ENCODE peak calls at places on chromosomes 7 and 10, in four cellular contexts. One of them, this sample, is unnamed.

GRCh38 chr10:24115403-24115802 is 93.5 kb upstream of the KIAA1217 start:
- DNase-seq in A549: no peak
- DNase-seq in HepG2: no peak
- DNase-seq in K562: no peak
- DNase-seq in this sample: no peak

GRCh38 chr10:114491419-114491818 is 87.1 kb upstream of the AFAP1L2 start:
- DNase-seq in A549: no peak
- DNase-seq in K562: no peak
- DNase-seq in HepG2: no peak
- DNase-seq in this sample: no peak

GRCh38 chr10:52172581-52172980 is 141.5 kb upstream of the DKK1 start:
- DNase-seq in HepG2: no peak
- DNase-seq in A549: no peak
- DNase-seq in K562: no peak
- DNase-seq in this sample: no peak

GRCh38 chr10:104336829-104337526 is 1.3 kb downstream of the ITPRIP start:
- DNase-seq in K562: no peak
- DNase-seq in A549: no peak
- DNase-seq in HepG2: peak
- DNase-seq in this sample: peak

GRCh38 chr10:70551971-70552422 is 50.5 kb downstream of the PRF1 start:
- DNase-seq in K562: no peak
- DNase-seq in HepG2: peak
- DNase-seq in A549: no peak
- DNase-seq in this sample: no peak

GRCh38 chr7:121755818-121756501 is 117.0 kb upstream of the PTPRZ1 start:
- DNase-seq in HepG2: no peak
- DNase-seq in A549: no peak
- DNase-seq in K562: no peak
- DNase-seq in this sample: no peak

GRCh38 chr7:1704326-1705241 is 34.5 kb downstream of the ELFN1 start:
- DNase-seq in HepG2: no peak
- DNase-seq in A549: no peak
- DNase-seq in K562: no peak
- DNase-seq in this sample: peak

GRCh38 chr10:15585303-15585715 is 134.4 kb downstream of the ITGA8 start:
- DNase-seq in K562: peak
- DNase-seq in HepG2: peak
- DNase-seq in A549: peak
- DNase-seq in this sample: peak

GRCh38 chr10:88289342-88289741 is 293.8 kb downstream of the RNLS start:
- DNase-seq in K562: no peak
- DNase-seq in A549: no peak
- DNase-seq in HepG2: no peak
- DNase-seq in this sample: no peak

GRCh38 chr7:122438492-122438891 is 133.9 kb upstream of the FEZF1 start:
- DNase-seq in A549: no peak
- DNase-seq in K562: no peak
- DNase-seq in HepG2: no peak
- DNase-seq in this sample: no peak

GRCh38 chr7:27031289-27032172 is 64.3 kb downstream of the HOXA1 start:
- DNase-seq in K562: no peak
- DNase-seq in A549: no peak
- DNase-seq in HepG2: no peak
- DNase-seq in this sample: no peak

GRCh38 chr10:102409604-102410426 is 8.8 kb downstream of the PSD start:
- DNase-seq in K562: no peak
- DNase-seq in A549: no peak
- DNase-seq in HepG2: no peak
- DNase-seq in this sample: no peak

GRCh38 chr7:129093867-129094456 is 39.1 kb upstream of the TNPO3 start:
- DNase-seq in HepG2: no peak
- DNase-seq in K562: no peak
- DNase-seq in A549: no peak
- DNase-seq in this sample: no peak

GRCh38 chr10:6120691-6121090 is 31.9 kb downstream of the RBM17 start:
- DNase-seq in K562: no peak
- DNase-seq in A549: no peak
- DNase-seq in HepG2: no peak
- DNase-seq in this sample: no peak

GRCh38 chr7:1948887-1949680 is 279.0 kb downstream of the ELFN1 start:
- DNase-seq in A549: no peak
- DNase-seq in K562: no peak
- DNase-seq in HepG2: no peak
- DNase-seq in this sample: no peak

GRCh38 chr10:51215956-51216834 is 141.9 kb downstream of the PRKG1 start:
- DNase-seq in A549: no peak
- DNase-seq in K562: no peak
- DNase-seq in HepG2: no peak
- DNase-seq in this sample: no peak

GRCh38 chr7:101580596-101580995 is 48.5 kb downstream of the MYL10 start:
- DNase-seq in A549: no peak
- DNase-seq in HepG2: no peak
- DNase-seq in K562: no peak
- DNase-seq in this sample: no peak

GRCh38 chr10:116274141-116274861 is 1.3 kb upstream of the GFRA1 start:
- DNase-seq in HepG2: no peak
- DNase-seq in K562: no peak
- DNase-seq in A549: peak
- DNase-seq in this sample: peak

GRCh38 chr10:93281367-93281720 is 200.8 kb downstream of the MYOF start:
- DNase-seq in HepG2: no peak
- DNase-seq in A549: no peak
- DNase-seq in K562: no peak
- DNase-seq in this sample: no peak

GRCh38 chr7:39085590-39086049 is 107.9 kb downstream of the POU6F2 start:
- DNase-seq in K562: no peak
- DNase-seq in A549: no peak
- DNase-seq in HepG2: no peak
- DNase-seq in this sample: no peak

GRCh38 chr7:112550468-112551060 is 69.8 kb downstream of the LSMEM1 start:
- DNase-seq in A549: peak
- DNase-seq in K562: peak
- DNase-seq in HepG2: peak
- DNase-seq in this sample: no peak

GRCh38 chr10:87619705-87620104 is 40.0 kb upstream of the PAPSS2 start:
- DNase-seq in A549: no peak
- DNase-seq in HepG2: peak
- DNase-seq in K562: no peak
- DNase-seq in this sample: no peak

GRCh38 chr7:35380739-35381224 is 126.9 kb upstream of the TBX20 start:
- DNase-seq in A549: no peak
- DNase-seq in HepG2: no peak
- DNase-seq in K562: no peak
- DNase-seq in this sample: no peak

GRCh38 chr7:123242467-123243097 is 42.8 kb upstream of the SLC13A1 start:
- DNase-seq in K562: no peak
- DNase-seq in A549: no peak
- DNase-seq in HepG2: no peak
- DNase-seq in this sample: no peak

GRCh38 chr10:62626817-62627216 is 177.7 kb upstream of the ADO start:
- DNase-seq in K562: no peak
- DNase-seq in HepG2: no peak
- DNase-seq in A549: no peak
- DNase-seq in this sample: no peak

GRCh38 chr10:43649149-43649523 is 455 bp upstream of the ZNF32 start:
- DNase-seq in HepG2: no peak
- DNase-seq in K562: no peak
- DNase-seq in A549: no peak
- DNase-seq in this sample: no peak

GRCh38 chr10:116270691-116271592 is 2.1 kb downstream of the GFRA1 start:
- DNase-seq in K562: no peak
- DNase-seq in HepG2: no peak
- DNase-seq in A549: no peak
- DNase-seq in this sample: no peak

GRCh38 chr7:156640949-156641485 is 443 bp downstream of the RNF32 start:
- DNase-seq in A549: peak
- DNase-seq in K562: no peak
- DNase-seq in HepG2: no peak
- DNase-seq in this sample: no peak

GRCh38 chr10:116774728-116775151 is 32.4 kb upstream of the HSPA12A start:
- DNase-seq in HepG2: no peak
- DNase-seq in A549: no peak
- DNase-seq in K562: no peak
- DNase-seq in this sample: no peak

GRCh38 chr7:131300078-131300477 is 27.6 kb upstream of the MKLN1 start:
- DNase-seq in K562: no peak
- DNase-seq in HepG2: no peak
- DNase-seq in A549: no peak
- DNase-seq in this sample: no peak

GRCh38 chr10:13038346-13038745 is 36.8 kb upstream of the CCDC3 start:
- DNase-seq in A549: no peak
- DNase-seq in HepG2: no peak
- DNase-seq in K562: no peak
- DNase-seq in this sample: no peak

DNA sequence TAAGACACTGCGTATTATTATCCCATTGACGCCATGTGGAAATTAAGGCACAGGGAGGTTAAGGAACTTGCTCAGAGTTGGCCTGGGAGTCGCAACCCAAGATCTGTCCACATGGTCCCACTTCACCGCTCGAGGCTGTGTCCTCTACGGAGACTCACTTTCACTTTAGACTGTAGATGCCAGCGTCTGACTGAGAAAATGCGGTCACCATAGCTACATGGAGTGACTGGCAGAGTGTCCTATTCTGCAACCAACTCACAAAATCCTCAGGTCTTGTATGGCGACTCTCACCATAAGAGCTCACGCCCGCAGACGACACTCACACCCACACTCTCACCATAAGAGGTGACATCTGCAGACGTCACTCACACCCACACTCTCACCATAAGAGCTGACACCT is 257.9 kb downstream of the PTPRN2 start:
- DNase-seq in A549: no peak
- DNase-seq in K562: no peak
- DNase-seq in HepG2: no peak
- DNase-seq in this sample: no peak
- TF ChIP-seq PHF8 in A549: no peak
- TF ChIP-seq PHF8 in K562: no peak
- TF ChIP-seq PHF8 in HepG2: no peak
- TF ChIP-seq PHF8 in this sample: no peak

GRCh38 chr7:93516834-93517233 is 57.7 kb downstream of the CALCR start:
- DNase-seq in HepG2: no peak
- DNase-seq in A549: no peak
- DNase-seq in K562: no peak
- DNase-seq in this sample: no peak
- TF ChIP-seq PHF8 in HepG2: no peak
- TF ChIP-seq PHF8 in A549: no peak
- TF ChIP-seq PHF8 in K562: no peak
- TF ChIP-seq PHF8 in this sample: no peak

DNA sequence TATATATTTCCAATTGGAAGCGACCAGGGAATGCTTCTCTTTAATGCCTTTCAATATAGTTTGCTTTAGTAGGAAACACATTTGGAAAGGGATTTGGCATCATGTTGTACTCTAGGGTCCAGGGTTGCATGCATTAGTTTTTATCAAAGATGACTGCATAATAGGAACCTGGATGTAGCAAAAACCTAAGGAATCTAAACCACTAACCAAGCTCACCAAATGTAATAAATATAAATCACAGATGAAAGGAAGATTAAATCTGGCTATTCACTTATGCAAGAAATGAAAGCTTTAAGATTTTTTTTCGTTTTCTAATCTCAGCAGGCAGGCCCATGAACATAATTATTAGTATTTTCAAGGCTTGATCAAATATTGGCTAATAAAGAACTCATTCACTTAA is 120.0 kb downstream of the ATXN7L1 start:
- DNase-seq in HepG2: no peak
- DNase-seq in A549: no peak
- DNase-seq in K562: no peak
- DNase-seq in this sample: no peak
- TF ChIP-seq PHF8 in HepG2: no peak
- TF ChIP-seq PHF8 in A549: no peak
- TF ChIP-seq PHF8 in K562: no peak
- TF ChIP-seq PHF8 in this sample: no peak

DNA sequence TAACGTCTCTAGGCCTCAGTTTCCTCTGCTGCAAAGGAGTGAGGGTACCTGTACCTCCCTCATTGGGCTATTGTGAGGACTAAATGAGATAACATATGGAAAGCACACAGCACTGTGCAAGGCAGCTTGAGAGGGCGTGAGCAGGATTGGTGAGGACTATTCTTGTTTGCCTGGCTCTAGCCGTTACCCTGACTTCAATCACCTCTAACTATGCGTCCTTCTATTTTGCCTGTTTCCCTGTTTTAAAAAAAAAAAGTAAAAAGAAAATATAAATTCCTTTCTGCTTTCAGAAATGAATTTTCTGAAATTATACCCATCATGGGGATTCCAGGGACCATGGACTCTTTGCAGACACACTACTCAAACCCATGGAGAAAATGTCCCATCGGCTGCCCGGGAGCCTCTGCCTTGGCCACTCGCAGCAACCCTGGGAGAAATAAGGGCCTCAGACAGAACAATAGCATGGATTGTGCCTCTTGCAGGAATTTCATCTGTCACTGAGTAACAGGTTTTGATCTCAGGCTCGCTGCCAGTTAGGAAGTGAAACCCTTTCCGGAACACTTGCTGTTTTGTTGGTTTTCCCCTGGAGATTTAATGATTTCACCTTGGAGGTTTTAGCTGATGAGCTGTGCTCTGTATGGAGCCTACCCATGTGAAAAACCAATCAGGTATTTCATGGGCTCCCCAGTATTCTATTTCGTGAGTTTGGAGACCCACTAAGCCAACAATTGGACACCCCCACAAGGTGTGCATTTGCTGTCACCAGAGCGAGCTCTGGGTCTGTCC is 55.6 kb downstream of the STEAP1B start:
- DNase-seq in HepG2: peak
- DNase-seq in K562: no peak
- DNase-seq in A549: no peak
- DNase-seq in this sample: no peak
- TF ChIP-seq PHF8 in HepG2: no peak
- TF ChIP-seq PHF8 in K562: no peak
- TF ChIP-seq PHF8 in A549: no peak
- TF ChIP-seq PHF8 in this sample: no peak

DNA sequence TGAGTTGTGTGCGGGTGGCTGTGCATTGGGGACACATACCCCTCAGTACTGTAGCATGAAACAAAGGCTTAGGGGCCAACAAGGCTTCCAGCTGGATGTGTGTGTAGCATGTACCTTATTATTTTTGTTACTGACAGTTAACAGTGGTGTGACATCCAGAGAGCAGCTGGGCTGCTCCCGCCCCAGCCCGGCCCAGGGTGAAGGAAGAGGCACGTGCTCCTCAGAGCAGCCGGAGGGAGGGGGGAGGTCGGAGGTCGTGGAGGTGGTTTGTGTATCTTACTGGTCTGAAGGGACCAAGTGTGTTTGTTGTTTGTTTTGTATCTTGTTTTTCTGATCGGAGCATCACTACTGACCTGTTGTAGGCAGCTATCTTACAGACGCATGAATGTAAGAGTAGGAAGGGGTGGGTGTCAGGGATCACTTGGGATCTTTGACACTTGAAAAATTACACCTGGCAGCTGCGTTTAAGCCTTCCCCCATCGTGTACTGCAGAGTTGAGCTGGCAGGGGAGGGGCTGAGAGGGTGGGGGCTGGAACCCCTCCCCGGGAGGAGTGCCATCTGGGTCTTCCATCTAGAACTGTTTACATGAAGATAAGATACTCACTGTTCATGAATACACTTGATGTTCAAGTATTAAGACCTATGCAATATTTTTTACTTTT is 1.8 kb downstream of the DDIT4 start:
- DNase-seq in HepG2: no peak
- DNase-seq in A549: no peak
- DNase-seq in K562: peak
- DNase-seq in this sample: no peak
- TF ChIP-seq PHF8 in HepG2: no peak
- TF ChIP-seq PHF8 in A549: no peak
- TF ChIP-seq PHF8 in K562: no peak
- TF ChIP-seq PHF8 in this sample: no peak

GRCh38 chr10:133126431-133127290 is 33.4 kb upstream of the KNDC1 start:
- DNase-seq in A549: no peak
- DNase-seq in K562: no peak
- DNase-seq in HepG2: no peak
- DNase-seq in this sample: no peak
- TF ChIP-seq PHF8 in A549: no peak
- TF ChIP-seq PHF8 in K562: no peak
- TF ChIP-seq PHF8 in HepG2: no peak
- TF ChIP-seq PHF8 in this sample: no peak

This sample was measured in H1.